ENCODE peak calls at places on chromosomes 4 and X, in ten cellular contexts. B, K, F, U, C, G, J, H, W and D are unnamed samples.

GRCh38 chr4:145381163-145381562 is 100.5 kb upstream of the SMAD1 start:
- DNase-seq in F (no peak), U (no peak), B (no peak), H (no peak), J (no peak), C (no peak), W (no peak), G (no peak), K (no peak), D (no peak)

GRCh38 chr4:40276541-40276940 is 58.6 kb upstream of the CHRNA9 start:
- DNase-seq in B (no peak), J (no peak), K (no peak), G (no peak), W (no peak), U (no peak), C (no peak), F (no peak), H (no peak), D (no peak)

GRCh38 chr4:61462451-61463326 is 262.6 kb downstream of the ADGRL3 start:
- DNase-seq in J (no peak), H (peak), G (no peak), U (peak), C (no peak), B (peak), W (no peak), K (no peak), F (no peak), D (no peak)

GRCh38 chrX:109684136-109684535 is 48.9 kb downstream of the ACSL4 start:
- DNase-seq in G (no peak), C (no peak), B (peak), W (no peak), K (no peak), J (no peak), U (no peak), F (no peak), H (no peak), D (no peak)

GRCh38 chr4:169045862-169046584 is 36.0 kb upstream of the CBR4 start:
- DNase-seq in B (no peak), J (no peak), U (no peak), H (no peak), F (no peak), C (no peak), W (no peak), G (no peak), K (no peak), D (no peak)

GRCh38 chrX:132968282-132968681 is 9.9 kb upstream of the HS6ST2 start:
- DNase-seq in U (no peak), C (no peak), J (no peak), W (peak), B (no peak), K (no peak), F (no peak), H (no peak), G (no peak), D (no peak)

GRCh38 chr4:31187979-31188378 is 467.8 kb downstream of the PCDH7 start:
- DNase-seq in W (no peak), U (no peak), B (no peak), F (no peak), K (no peak), H (no peak), G (no peak), C (no peak), J (no peak), D (no peak)

GRCh38 chr4:83757121-83757621 is 221.3 kb downstream of the GPAT3 start:
- DNase-seq in W (no peak), H (no peak), F (no peak), B (peak), K (no peak), J (no peak), U (no peak), C (no peak), G (no peak), D (no peak)

GRCh38 chr4:76055005-76055404 is 19.1 kb upstream of the CXCL11 start:
- DNase-seq in W (no peak), G (no peak), H (no peak), C (no peak), K (no peak), F (peak), J (no peak), B (no peak), U (no peak), D (no peak)

GRCh38 chr4:171676555-171677215 is 136.5 kb upstream of the GALNTL6 start:
- DNase-seq in G (no peak), U (peak), B (no peak), K (no peak), F (peak), C (no peak), J (no peak), H (no peak), W (no peak), D (no peak)

GRCh38 chrX:153853902-153854267 is 23.5 kb upstream of the PDZD4 start:
- DNase-seq in K (no peak), G (no peak), B (no peak), W (no peak), H (no peak), J (no peak), F (no peak), U (no peak), C (no peak), D (no peak)

GRCh38 chrX:153642655-153643430 is 4.2 kb upstream of the DUSP9 start:
- DNase-seq in G (no peak), F (no peak), B (no peak), H (no peak), U (no peak), J (no peak), W (no peak), C (no peak), K (no peak), D (no peak)

GRCh38 chr4:25020240-25020639 is 10.5 kb downstream of the LGI2 start:
- DNase-seq in G (no peak), J (no peak), B (peak), F (no peak), W (no peak), H (no peak), C (no peak), U (no peak), K (no peak), D (no peak)

GRCh38 chrX:34972206-34972605 is 29.6 kb downstream of the FAM47B start:
- DNase-seq in W (no peak), B (no peak), J (no peak), K (no peak), C (no peak), G (no peak), U (peak), H (no peak), F (no peak), D (no peak)